ENCODE peak calls at places on chromosomes 6 and 20, in nine cellular contexts. C is GM18507; D is NCI-H1417; I is CD4-positive, CD25-positive, alpha-beta regulatory T cell; G is GM23248; V is aorta; B is non-pigmented ciliary epithelial cell; W is lower lobe of right lung; N is epithelial cell of esophagus. S is an unnamed sample.
A peak's percentile ranks its signal among the peaks of the same experiment; 100 is the strongest.

GRCh38 chr6:11810039-11810541 is 31.5 kb upstream of the ADTRP start:
- DNase-seq in C (no peak), G (peak; percentile 89), B (no peak), W (peak; percentile 81), N (peak; percentile 88), D (peak; percentile 37), I (no peak), V (peak; percentile 88), S (peak; percentile 94)

GRCh38 chr6:101847690-101848089 is 454.2 kb downstream of the GRIK2 start:
- DNase-seq in I (no peak), C (no peak), V (no peak), W (no peak), N (no peak), D (no peak), G (no peak), B (no peak), S (no peak)

GRCh38 chr6:37175332-37176267 is 5.6 kb downstream of the PIM1 start:
- DNase-seq in I (no peak), C (no peak), D (no peak), V (no peak), B (no peak), G (no peak), W (no peak), N (peak; percentile 33), S (no peak)

GRCh38 chr20:10603971-10604864 is 69.6 kb downstream of the JAG1 start:
- DNase-seq in I (no peak), D (no peak), G (peak; percentile 90), W (no peak), C (no peak), B (no peak), N (peak; percentile 83), V (peak; percentile 77), S (no peak)

GRCh38 chr6:132192646-132193045 is 208.6 kb downstream of the MOXD1 start:
- DNase-seq in D (no peak), I (no peak), G (no peak), C (no peak), N (peak; percentile 18), V (no peak), B (no peak), W (no peak), S (no peak)

GRCh38 chr6:138347840-138348239 is 29.9 kb upstream of the SMIM28 start:
- DNase-seq in W (no peak), G (no peak), N (no peak), B (no peak), C (no peak), D (no peak), I (no peak), V (no peak), S (no peak)

GRCh38 chr6:31538805-31539400 is 2.9 kb downstream of the DDX39B start:
- DNase-seq in I (no peak), V (no peak), N (no peak), B (no peak), W (no peak), C (no peak), G (no peak), D (no peak), S (no peak)

GRCh38 chr6:1906625-1907024 is 296.9 kb downstream of the FOXC1 start:
- DNase-seq in D (no peak), B (no peak), N (no peak), C (no peak), V (no peak), G (no peak), I (no peak), W (no peak), S (no peak)

GRCh38 chr6:136535880-136536620 is 14.2 kb downstream of the MAP7 start:
- DNase-seq in W (no peak), N (no peak), V (no peak), D (no peak), B (no peak), I (no peak), C (no peak), G (no peak), S (no peak)

GRCh38 chr20:21522479-21523397 is 8.9 kb upstream of the NKX2-2 start:
- DNase-seq in D (no peak), C (no peak), N (no peak), I (no peak), B (no peak), W (no peak), V (no peak), G (no peak), S (no peak)

GRCh38 chr6:110554441-110554840 is 78.0 kb upstream of the SLC22A16 start:
- DNase-seq in I (no peak), B (no peak), W (no peak), V (no peak), C (no peak), D (no peak), G (no peak), N (no peak), S (no peak)

GRCh38 chr20:57578476-57579165 is 17.7 kb downstream of the PCK1 start:
- DNase-seq in V (peak; percentile 51), I (no peak), G (no peak), W (no peak), C (no peak), B (no peak), D (no peak), N (no peak), S (no peak)

GRCh38 chr20:52410182-52410647 is 218.6 kb upstream of the ZFP64 start:
- DNase-seq in D (no peak), B (no peak), C (no peak), I (peak; percentile 10), W (peak; percentile 49), V (no peak), G (peak; percentile 89), N (no peak), S (no peak)

GRCh38 chr20:39259808-39260207 is 297.7 kb downstream of the DHX35 start:
- DNase-seq in I (no peak), V (no peak), W (no peak), C (no peak), N (no peak), G (no peak), D (no peak), B (no peak), S (no peak)

GRCh38 chr6:153003294-153003645 is 761 bp upstream of the MTRF1L start:
- DNase-seq in N (peak; percentile 40), G (peak; percentile 46), W (no peak), D (peak; percentile 32), I (no peak), B (no peak), V (no peak), C (no peak), S (peak; percentile 7)

GRCh38 chr6:149233056-149233715 is 84.3 kb upstream of the TAB2 start:
- DNase-seq in V (no peak), G (peak; percentile 91), W (no peak), I (peak; percentile 17), C (no peak), B (peak; percentile 94), D (peak; percentile 14), N (peak; percentile 87), S (no peak)

GRCh38 chr6:136761227-136761922 is 30.9 kb downstream of the MAP3K5 start:
- DNase-seq in V (no peak), C (no peak), G (peak; percentile 25), I (no peak), D (no peak), B (no peak), W (no peak), N (no peak), S (no peak)

GRCh38 chr6:3841711-3842565 is 7.2 kb upstream of the FAM50B start:
- DNase-seq in G (peak; percentile 95), C (no peak), W (no peak), V (peak; percentile 78), I (no peak), D (no peak), B (no peak), N (peak; percentile 89), S (no peak)

GRCh38 chr6:159309723-159310122 is 140.5 kb downstream of the FNDC1 start:
- DNase-seq in G (no peak), V (no peak), B (no peak), C (no peak), W (no peak), I (no peak), N (no peak), D (no peak), S (no peak)

GRCh38 chr20:44711237-44711636 is 3.9 kb upstream of the CCN5 start:
- DNase-seq in C (no peak), V (peak; percentile 24), N (no peak), I (no peak), W (no peak), D (no peak), B (no peak), G (peak; percentile 32), S (no peak)

GRCh38 chr20:56411759-56412472 is at the start of gene CASS4:
- DNase-seq in G (peak; percentile 76), W (no peak), V (no peak), N (no peak), D (no peak), I (no peak), C (no peak), B (peak; percentile 57), S (no peak)

GRCh38 chr6:435442-436307 is 44.1 kb downstream of the IRF4 start:
- DNase-seq in B (no peak), W (no peak), I (no peak), C (no peak), N (no peak), G (peak; percentile 30), V (no peak), D (no peak), S (no peak)

S was measured in mucosa of descending colon.